ENCODE peak calls at places on chromosomes 2 and 18, in four cellular contexts. G is K562, F is IMR-90, R is HepG2. H is an unnamed sample.

GRCh38 chr2:109439315-109439714 is 174.5 kb downstream of the SEPTIN10 start:
- DNase-seq in G (no peak), F (no peak), R (no peak), H (no peak)

GRCh38 chr2:38722271-38723115 is 28.7 kb downstream of the SRSF7 start:
- DNase-seq in G (no peak), F (no peak), R (no peak), H (no peak)

GRCh38 chr2:129056309-129056958 is 737.8 kb upstream of the HS6ST1 start:
- DNase-seq in G (no peak), F (no peak), R (no peak), H (no peak)

GRCh38 chr2:138922973-138923563 is 142.9 kb upstream of the NXPH2 start:
- DNase-seq in G (peak; percentile 4), F (no peak), R (peak; percentile 40), H (no peak)

GRCh38 chr2:105858868-105859693 is 114.4 kb downstream of the NCK2 start:
- DNase-seq in G (no peak), F (no peak), R (no peak), H (no peak)

GRCh38 chr18:49227456-49227855 is 233.0 kb downstream of the DYM start:
- DNase-seq in G (no peak), F (no peak), R (no peak), H (no peak)

GRCh38 chr2:139296672-139297209 is 516.6 kb upstream of the NXPH2 start:
- DNase-seq in G (no peak), F (no peak), R (no peak), H (no peak)

GRCh38 chr18:23424616-23425015 is 28.5 kb upstream of the RIOK3 start:
- DNase-seq in G (no peak), F (no peak), R (no peak), H (no peak)

GRCh38 chr18:57519668-57520424 is 66.7 kb downstream of the FECH start:
- DNase-seq in G (no peak), F (no peak), R (no peak), H (no peak)

GRCh38 chr2:64862001-64862397 is 127.2 kb upstream of the SLC1A4 start:
- DNase-seq in G (no peak), F (no peak), R (no peak), H (no peak)

GRCh38 chr2:136112317-136112891 is 5.5 kb downstream of the CXCR4 start:
- DNase-seq in G (no peak), F (no peak), R (no peak), H (no peak)

DNA sequence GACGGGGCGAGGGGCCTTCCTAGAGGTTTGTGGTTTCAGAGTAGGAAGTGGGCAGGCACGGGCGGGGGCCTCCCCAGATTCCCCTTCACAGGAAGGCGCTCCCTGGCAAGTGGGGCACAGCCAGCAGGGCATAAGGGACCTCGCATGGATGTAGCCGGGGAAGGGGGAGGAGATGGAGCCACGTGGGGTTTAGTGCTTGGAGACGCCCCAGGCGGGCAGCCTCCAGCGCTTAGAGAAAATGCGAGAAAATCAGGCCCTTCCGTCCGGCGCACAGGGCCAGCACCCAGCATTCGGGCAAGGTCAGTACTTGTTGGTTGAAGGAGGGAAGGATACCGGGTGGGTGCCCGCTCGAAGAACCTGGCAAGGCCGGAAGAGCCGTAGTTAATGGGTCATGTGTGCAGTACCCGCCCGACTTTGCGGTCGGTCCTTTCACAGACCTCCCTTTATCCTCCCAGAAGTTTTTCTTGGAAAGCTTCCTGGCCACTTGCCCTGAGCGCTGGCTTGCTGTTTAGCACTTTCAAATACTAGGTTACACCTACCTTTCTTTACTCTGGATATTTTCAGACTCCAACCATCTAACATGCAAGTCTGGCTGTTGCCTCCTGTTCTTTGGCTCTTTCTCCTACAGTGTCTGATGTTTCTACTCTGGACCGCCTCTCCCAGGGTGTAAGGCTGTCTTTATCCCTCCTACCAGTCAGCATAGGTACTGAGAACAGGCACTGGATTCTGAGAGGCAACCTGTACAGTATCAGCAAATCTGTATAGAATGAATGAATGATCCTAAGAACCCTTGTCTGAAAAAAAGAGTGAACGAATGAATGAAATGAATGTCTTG is 78.1 kb downstream of the CIB4 start:
- DNase-seq in G (no peak), F (no peak), R (no peak), H (no peak)
- TF ChIP-seq MXI1 in G (no peak), F (no peak), R (no peak), H (no peak)

DNA sequence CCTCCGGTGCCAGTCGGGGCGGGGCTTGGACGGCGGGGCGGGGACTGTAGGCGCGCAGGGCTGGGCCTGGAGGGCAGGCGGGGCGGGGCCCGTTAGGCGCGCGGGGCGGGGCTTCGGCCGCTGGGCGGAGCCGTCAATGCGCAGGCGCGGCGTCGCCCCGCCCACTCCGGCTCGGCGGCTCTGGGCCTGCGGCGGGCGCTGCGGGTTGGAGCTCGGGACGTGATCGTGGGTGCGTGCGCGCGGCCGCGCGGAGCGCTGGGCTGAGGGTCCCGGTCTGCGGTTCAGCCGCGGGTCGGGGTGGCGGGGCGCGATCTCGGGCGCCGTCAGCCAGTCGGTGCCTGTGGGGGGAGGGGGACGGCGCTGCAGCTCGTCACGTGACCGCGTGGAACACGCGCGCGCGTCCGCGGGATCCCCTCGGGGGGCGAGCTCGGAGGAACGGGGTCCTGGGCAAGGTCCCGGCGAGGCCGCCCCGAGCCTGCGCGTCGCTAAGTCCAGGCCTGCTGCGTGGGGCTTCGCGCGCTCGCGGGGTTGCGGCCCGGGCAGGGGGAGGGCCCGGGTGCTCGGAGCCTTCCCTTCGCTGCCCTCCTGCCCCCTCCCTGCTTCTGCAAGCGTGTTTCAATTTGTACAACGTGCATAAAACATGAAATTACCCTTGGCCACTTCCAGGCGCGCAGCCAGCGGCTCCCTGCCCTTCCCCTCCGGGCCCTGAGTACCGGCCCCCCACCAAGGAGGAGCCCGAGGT is at the start of gene D2HGDH:
- DNase-seq in G (peak; percentile 83), F (peak; percentile 67), R (peak; percentile 80), H (no peak)
- TF ChIP-seq POLR2A in G (peak; percentile 60), F (peak; percentile 47), R (peak; percentile 75), H (peak; percentile 83)

DNA sequence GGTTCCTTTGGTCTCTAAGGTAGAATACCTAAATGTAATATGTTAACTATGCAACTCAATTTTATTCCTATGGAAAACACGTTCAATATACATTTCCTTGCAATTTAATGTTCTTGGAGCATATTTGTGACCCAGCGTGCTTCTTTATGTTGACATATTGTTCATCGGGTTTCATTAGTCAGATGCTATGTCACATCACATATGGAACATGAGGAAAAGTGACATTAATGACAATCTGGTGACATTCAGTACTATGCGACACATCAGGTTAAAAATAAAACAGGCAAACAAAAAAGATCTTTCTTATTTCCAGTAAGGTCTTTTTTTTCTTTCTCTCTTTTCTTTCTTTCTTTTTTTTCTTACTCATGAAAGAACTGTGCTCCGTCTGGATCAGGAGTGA is 135.6 kb upstream of the SMIM21 start:
- DNase-seq in G (no peak), F (no peak), R (no peak), H (no peak)
- TF ChIP-seq MXI1 in G (no peak), F (no peak), R (no peak), H (no peak)

DNA sequence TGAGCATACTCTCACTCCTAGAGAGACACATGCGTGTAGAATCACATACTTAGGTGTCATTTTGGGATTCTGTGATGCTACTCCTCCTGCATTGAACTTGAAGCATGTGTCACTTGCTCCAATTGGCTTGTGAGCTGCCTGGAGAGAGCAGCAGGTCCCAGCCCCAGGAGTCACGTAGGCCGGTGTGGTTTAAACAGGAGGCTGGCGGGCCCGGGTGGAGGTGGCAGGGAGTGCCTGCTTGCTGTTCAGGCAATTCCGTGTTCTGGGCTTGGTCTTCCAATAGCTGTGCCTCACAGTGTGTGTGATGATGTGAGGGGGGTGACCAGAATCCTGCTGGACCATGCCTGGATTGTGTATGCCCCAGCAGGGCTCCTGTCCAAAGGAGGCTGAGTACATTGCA is 51.0 kb downstream of the ZNF236 start:
- DNase-seq in G (no peak), F (no peak), R (no peak), H (no peak)
- TF ChIP-seq POLR2A in G (no peak), F (no peak), R (no peak), H (no peak)

DNA sequence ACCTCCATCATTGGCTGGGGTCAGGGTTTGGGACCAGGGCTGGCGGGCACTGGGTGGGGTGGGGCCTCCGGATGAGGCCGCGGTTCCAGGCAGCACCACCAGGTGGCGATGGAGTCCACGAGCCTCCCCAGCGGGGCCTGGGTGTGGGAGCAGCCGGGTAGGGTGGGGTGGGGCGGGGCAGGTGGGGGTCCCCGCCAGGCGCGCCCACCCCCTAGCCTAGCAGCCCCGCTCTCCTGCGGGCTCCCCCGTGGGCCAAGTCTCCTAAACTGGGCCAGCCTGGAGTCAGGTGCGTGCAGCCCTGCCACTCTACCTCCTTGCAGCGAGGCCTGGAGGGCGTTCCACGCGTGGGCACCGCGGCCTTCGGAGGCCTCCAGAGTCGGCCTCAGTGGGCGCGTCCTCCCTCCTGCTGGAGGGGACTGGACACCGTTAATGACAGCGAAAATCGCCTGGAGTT is 187.5 kb downstream of the TWIST2 start:
- DNase-seq in G (peak; percentile 53), F (no peak), R (no peak), H (no peak)
- TF ChIP-seq MXI1 in G (no peak), F (no peak), R (no peak), H (no peak)

GRCh38 chr2:12047761-12048160 is 301.3 kb downstream of the LPIN1 start:
- DNase-seq in G (no peak), F (no peak), R (no peak), H (no peak)
- TF ChIP-seq POLR2A in G (no peak), F (no peak), R (no peak), H (no peak)

DNA sequence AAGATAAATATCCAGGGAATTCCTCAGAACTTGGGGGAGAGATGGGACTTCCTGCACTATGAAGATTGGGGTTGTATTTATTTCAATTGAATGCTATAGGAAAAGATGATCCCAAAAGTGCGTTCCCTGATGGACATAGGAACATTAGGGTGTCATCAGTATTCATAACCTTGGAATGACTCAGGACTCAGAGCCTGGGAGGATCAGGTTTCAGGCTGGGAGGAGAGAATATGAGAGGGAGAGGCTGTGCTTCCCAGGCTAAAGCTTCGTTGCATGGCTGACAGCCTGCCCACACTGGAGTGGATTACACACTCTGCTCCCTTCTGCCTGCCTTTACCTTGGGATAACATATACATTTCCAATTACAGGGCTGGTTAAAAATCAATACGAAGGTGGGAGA is 118.8 kb downstream of the KCTD1 start:
- DNase-seq in G (no peak), F (peak; percentile 88), R (peak; percentile 4), H (no peak)
- TF ChIP-seq MXI1 in G (no peak), F (no peak), R (no peak), H (no peak)

GRCh38 chr2:202375006-202375610 is 1.0 kb upstream of the BMPR2 start:
- DNase-seq in G (no peak), F (peak; percentile 78), R (peak; percentile 30), H (no peak)
- TF ChIP-seq POLR2A in G (no peak), F (peak; percentile 8), R (no peak), H (peak; percentile 54)

GRCh38 chr2:157822533-157822932 is 53.6 kb downstream of the ACVR1 start:
- DNase-seq in G (no peak), F (no peak), R (no peak), H (no peak)

GRCh38 chr2:157821519-157822131 is 54.5 kb downstream of the ACVR1 start:
- DNase-seq in G (no peak), F (no peak), R (no peak), H (no peak)

GRCh38 chr2:157822993-157823392 is 53.1 kb downstream of the ACVR1 start:
- DNase-seq in G (no peak), F (peak; percentile 83), R (no peak), H (no peak)

GRCh38 chr2:157818227-157818626 is 57.9 kb downstream of the ACVR1 start:
- DNase-seq in G (no peak), F (no peak), R (no peak), H (no peak)

GRCh38 chr2:157820202-157820601 is 55.9 kb downstream of the ACVR1 start:
- DNase-seq in G (no peak), F (no peak), R (no peak), H (no peak)
- TF ChIP-seq MXI1 in G (no peak), F (no peak), R (no peak), H (no peak)

H was measured in GM12878.